ENCODE peak calls at places on chromosomes 16 and 17, in seven cellular contexts. One of them, this sample, is unnamed.

GRCh38 chr16:68642436-68643064 is 2.6 kb upstream of the CDH3 start:
- DNase-seq in IMR-90: no peak
- DNase-seq in heart left ventricle: no peak
- DNase-seq in ovary: peak; percentile 69
- DNase-seq in adrenal gland: no peak
- DNase-seq in uterus: peak; percentile 43
- DNase-seq in lower leg skin: no peak
- DNase-seq in this sample: no peak

GRCh38 chr17:18858567-18859245 is 775 bp downstream of the PRPSAP2 start:
- DNase-seq in IMR-90: no peak
- DNase-seq in heart left ventricle: no peak
- DNase-seq in ovary: no peak
- DNase-seq in adrenal gland: no peak
- DNase-seq in uterus: no peak
- DNase-seq in lower leg skin: no peak
- DNase-seq in this sample: no peak

GRCh38 chr16:66478733-66479511 is 51.8 kb downstream of the BEAN1 start:
- DNase-seq in IMR-90: peak; percentile 40
- DNase-seq in heart left ventricle: peak; percentile 80
- DNase-seq in ovary: peak; percentile 48
- DNase-seq in adrenal gland: peak; percentile 69
- DNase-seq in uterus: peak; percentile 69
- DNase-seq in lower leg skin: peak; percentile 75
- DNase-seq in this sample: peak; percentile 81

GRCh38 chr16:25256821-25257503 is 683 bp downstream of the ZKSCAN2 start:
- DNase-seq in IMR-90: peak; percentile 15
- DNase-seq in heart left ventricle: no peak
- DNase-seq in ovary: peak; percentile 7
- DNase-seq in adrenal gland: peak; percentile 18
- DNase-seq in uterus: no peak
- DNase-seq in lower leg skin: peak; percentile 15
- DNase-seq in this sample: peak; percentile 13

GRCh38 chr16:81505011-81505660 is 60.5 kb downstream of the CMIP start:
- DNase-seq in IMR-90: no peak
- DNase-seq in heart left ventricle: no peak
- DNase-seq in ovary: no peak
- DNase-seq in adrenal gland: no peak
- DNase-seq in uterus: no peak
- DNase-seq in lower leg skin: no peak
- DNase-seq in this sample: no peak

GRCh38 chr17:64420143-64420670 is 28.7 kb upstream of the MILR1 start:
- DNase-seq in IMR-90: peak; percentile 84
- DNase-seq in heart left ventricle: no peak
- DNase-seq in ovary: no peak
- DNase-seq in adrenal gland: peak; percentile 39
- DNase-seq in uterus: no peak
- DNase-seq in lower leg skin: no peak
- DNase-seq in this sample: peak; percentile 19

GRCh38 chr16:67857547-67858233 is 10.2 kb upstream of the CENPT start:
- DNase-seq in IMR-90: peak; percentile 92
- DNase-seq in heart left ventricle: no peak
- DNase-seq in ovary: no peak
- DNase-seq in adrenal gland: peak; percentile 95
- DNase-seq in uterus: peak; percentile 82
- DNase-seq in lower leg skin: peak; percentile 91
- DNase-seq in this sample: peak; percentile 83

GRCh38 chr17:29383687-29384086 is 6.5 kb upstream of the TAOK1 start:
- DNase-seq in IMR-90: peak; percentile 47
- DNase-seq in heart left ventricle: no peak
- DNase-seq in ovary: no peak
- DNase-seq in adrenal gland: no peak
- DNase-seq in uterus: no peak
- DNase-seq in lower leg skin: no peak
- DNase-seq in this sample: no peak

GRCh38 chr17:68356520-68356919 is 65.2 kb downstream of the ARSG start:
- DNase-seq in IMR-90: no peak
- DNase-seq in heart left ventricle: no peak
- DNase-seq in ovary: no peak
- DNase-seq in adrenal gland: no peak
- DNase-seq in uterus: no peak
- DNase-seq in lower leg skin: no peak
- DNase-seq in this sample: no peak

GRCh38 chr17:12745481-12745880 is 43.8 kb upstream of the ARHGAP44 start:
- DNase-seq in IMR-90: no peak
- DNase-seq in heart left ventricle: no peak
- DNase-seq in ovary: no peak
- DNase-seq in adrenal gland: no peak
- DNase-seq in uterus: no peak
- DNase-seq in lower leg skin: no peak
- DNase-seq in this sample: no peak

GRCh38 chr17:48795444-48796162 is 21.4 kb downstream of the TTLL6 start:
- DNase-seq in IMR-90: peak; percentile 81
- DNase-seq in heart left ventricle: no peak
- DNase-seq in ovary: no peak
- DNase-seq in adrenal gland: no peak
- DNase-seq in uterus: peak; percentile 55
- DNase-seq in lower leg skin: peak; percentile 33
- DNase-seq in this sample: no peak

GRCh38 chr17:3884188-3884587 is 8.7 kb downstream of the CAMKK1 start:
- DNase-seq in IMR-90: no peak
- DNase-seq in heart left ventricle: no peak
- DNase-seq in ovary: no peak
- DNase-seq in adrenal gland: no peak
- DNase-seq in uterus: no peak
- DNase-seq in lower leg skin: no peak
- DNase-seq in this sample: no peak

GRCh38 chr16:10945065-10945787 is 862 bp downstream of the CLEC16A start:
- DNase-seq in IMR-90: no peak
- DNase-seq in heart left ventricle: no peak
- DNase-seq in ovary: no peak
- DNase-seq in adrenal gland: no peak
- DNase-seq in uterus: no peak
- DNase-seq in lower leg skin: no peak
- DNase-seq in this sample: no peak

GRCh38 chr17:38871992-38872605 is 2.2 kb downstream of the LASP1 start:
- DNase-seq in IMR-90: no peak
- DNase-seq in heart left ventricle: peak; percentile 47
- DNase-seq in ovary: no peak
- DNase-seq in adrenal gland: no peak
- DNase-seq in uterus: no peak
- DNase-seq in lower leg skin: no peak
- DNase-seq in this sample: no peak

GRCh38 chr16:30069575-30070462 is 4.3 kb downstream of the ALDOA start:
- DNase-seq in IMR-90: no peak
- DNase-seq in heart left ventricle: peak; percentile 67
- DNase-seq in ovary: peak; percentile 53
- DNase-seq in adrenal gland: peak; percentile 52
- DNase-seq in uterus: peak; percentile 57
- DNase-seq in lower leg skin: no peak
- DNase-seq in this sample: no peak

GRCh38 chr17:17603178-17603894 is 11.8 kb upstream of the PEMT start:
- DNase-seq in IMR-90: no peak
- DNase-seq in heart left ventricle: peak; percentile 22
- DNase-seq in ovary: no peak
- DNase-seq in adrenal gland: no peak
- DNase-seq in uterus: no peak
- DNase-seq in lower leg skin: no peak
- DNase-seq in this sample: no peak

GRCh38 chr17:60091109-60091508 is 12.4 kb upstream of the HEATR6 start:
- DNase-seq in IMR-90: no peak
- DNase-seq in heart left ventricle: no peak
- DNase-seq in ovary: no peak
- DNase-seq in adrenal gland: no peak
- DNase-seq in uterus: no peak
- DNase-seq in lower leg skin: no peak
- DNase-seq in this sample: no peak

GRCh38 chr17:5501725-5502124 is 15.4 kb downstream of the MIS12 start:
- DNase-seq in IMR-90: no peak
- DNase-seq in heart left ventricle: no peak
- DNase-seq in ovary: no peak
- DNase-seq in adrenal gland: no peak
- DNase-seq in uterus: no peak
- DNase-seq in lower leg skin: no peak
- DNase-seq in this sample: no peak

GRCh38 chr17:5502552-5502951 is 16.2 kb downstream of the MIS12 start:
- DNase-seq in IMR-90: no peak
- DNase-seq in heart left ventricle: no peak
- DNase-seq in ovary: no peak
- DNase-seq in adrenal gland: no peak
- DNase-seq in uterus: no peak
- DNase-seq in lower leg skin: no peak
- DNase-seq in this sample: no peak

GRCh38 chr17:5499790-5500189 is 13.4 kb downstream of the MIS12 start:
- DNase-seq in IMR-90: no peak
- DNase-seq in heart left ventricle: no peak
- DNase-seq in ovary: peak; percentile 21
- DNase-seq in adrenal gland: no peak
- DNase-seq in uterus: no peak
- DNase-seq in lower leg skin: no peak
- DNase-seq in this sample: no peak

GRCh38 chr17:5500804-5501391 is 14.5 kb downstream of the MIS12 start:
- DNase-seq in IMR-90: peak; percentile 94
- DNase-seq in heart left ventricle: peak; percentile 84
- DNase-seq in ovary: peak; percentile 94
- DNase-seq in adrenal gland: peak; percentile 52
- DNase-seq in uterus: peak; percentile 88
- DNase-seq in lower leg skin: peak; percentile 28
- DNase-seq in this sample: peak; percentile 44

DNA sequence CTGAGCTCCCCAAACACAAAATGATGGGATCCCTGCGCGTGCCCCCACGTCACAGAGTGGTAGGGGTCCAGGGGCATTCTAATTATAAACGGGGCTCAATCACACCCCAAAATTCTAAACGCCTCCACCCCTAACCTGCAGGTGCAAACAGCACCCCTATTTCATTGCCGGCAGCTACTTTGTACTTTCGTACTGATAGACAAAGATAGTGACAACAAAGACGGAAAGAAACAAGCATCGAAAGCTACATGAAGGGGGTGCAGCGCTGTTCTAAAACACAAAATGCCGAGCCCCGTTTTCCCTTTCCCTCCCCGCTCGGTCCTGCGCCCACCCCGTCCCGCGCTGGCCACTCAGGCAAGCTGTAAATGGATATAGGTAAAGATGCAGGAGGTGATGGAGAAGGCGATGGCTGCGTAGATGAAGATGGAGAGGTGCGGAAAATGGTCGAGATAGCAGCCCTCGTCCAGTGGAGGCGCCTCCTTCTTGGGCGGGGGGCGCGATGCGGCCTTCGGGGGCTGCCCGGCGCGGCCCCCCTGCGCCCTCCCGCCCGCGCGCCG is 14.0 kb downstream of the MIS12 start:
- DNase-seq in IMR-90: peak; percentile 12
- DNase-seq in heart left ventricle: no peak
- DNase-seq in ovary: no peak
- DNase-seq in adrenal gland: no peak
- DNase-seq in uterus: no peak
- DNase-seq in lower leg skin: no peak
- DNase-seq in this sample: no peak
- H3K4me3 ChIP-seq in IMR-90: peak overlapping the region; percentile 91
- H3K4me3 ChIP-seq in heart left ventricle: peak overlapping the region; percentile 70
- H3K4me3 ChIP-seq in ovary: peak overlapping the region; percentile 59
- H3K4me3 ChIP-seq in adrenal gland: no peak overlapping the region
- H3K4me3 ChIP-seq in uterus: peak overlapping the region; percentile 63
- H3K4me3 ChIP-seq in lower leg skin: no peak overlapping the region
- H3K4me3 ChIP-seq in this sample: no peak overlapping the region

DNA sequence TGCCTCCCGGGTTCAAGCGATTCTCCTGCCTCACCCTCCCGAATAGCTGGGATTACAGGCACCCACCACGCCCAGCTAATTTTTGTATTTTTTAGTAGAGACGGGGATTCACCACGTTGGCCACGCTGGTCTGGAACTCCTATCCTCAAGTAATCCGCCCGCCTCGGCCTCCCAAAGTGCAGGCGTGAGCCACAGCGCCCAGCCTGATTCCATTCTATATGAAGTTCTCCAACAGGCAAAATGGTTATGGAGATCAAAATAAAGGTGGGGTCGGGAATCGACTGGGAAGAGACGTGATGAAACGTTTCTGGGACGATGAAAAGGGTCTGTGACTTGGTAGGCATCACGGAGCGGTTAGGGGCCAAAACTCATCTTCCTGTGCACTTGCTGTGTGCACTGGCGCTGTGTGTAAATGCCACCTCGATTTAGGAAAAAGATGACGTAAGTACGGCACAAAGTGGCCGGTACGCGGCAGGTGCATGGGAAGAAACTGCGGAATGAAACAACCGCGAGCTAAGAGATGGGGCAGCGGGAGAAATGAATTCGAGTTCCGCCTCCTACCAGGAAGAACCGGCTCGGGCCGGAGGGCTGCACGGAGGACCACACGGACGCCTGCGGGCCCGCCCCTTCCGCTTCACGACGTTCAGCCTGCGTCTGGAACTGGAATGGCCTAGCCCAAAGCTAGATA is 1.6 kb downstream of the TP53 start:
- DNase-seq in IMR-90: peak; percentile 92
- DNase-seq in heart left ventricle: peak; percentile 95
- DNase-seq in ovary: peak; percentile 90
- DNase-seq in adrenal gland: peak; percentile 93
- DNase-seq in uterus: peak; percentile 91
- DNase-seq in lower leg skin: peak; percentile 92
- DNase-seq in this sample: peak; percentile 94
- TF ChIP-seq POLR2A in IMR-90: no peak
- TF ChIP-seq POLR2A in heart left ventricle: no peak
- TF ChIP-seq POLR2A in ovary: peak; percentile 87
- TF ChIP-seq POLR2A in adrenal gland: no peak
- TF ChIP-seq POLR2A in uterus: peak; percentile 25
- TF ChIP-seq POLR2A in lower leg skin: no peak
- TF ChIP-seq POLR2A in this sample: peak; percentile 55

DNA sequence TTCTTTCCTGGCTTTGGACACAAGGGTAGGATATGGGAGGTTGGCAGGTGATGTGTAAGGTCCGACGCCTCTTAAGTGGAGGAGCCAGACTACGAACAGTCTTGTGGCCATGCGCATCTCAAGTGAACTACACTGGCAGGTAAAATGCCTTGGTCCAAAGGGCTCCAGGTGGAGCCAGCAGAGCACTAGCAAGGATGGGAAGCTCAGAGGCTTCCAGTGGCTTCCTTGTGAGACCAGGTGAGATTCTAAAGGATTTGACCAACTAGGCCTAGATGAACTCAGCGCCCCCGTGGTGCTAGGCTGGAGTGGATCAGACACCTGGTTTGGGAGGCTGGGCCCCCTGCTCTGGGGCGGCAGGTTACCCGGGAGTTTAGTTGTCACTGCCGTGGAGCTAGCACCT is 984 bp upstream of the RPS2 start:
- DNase-seq in IMR-90: no peak
- DNase-seq in heart left ventricle: no peak
- DNase-seq in ovary: no peak
- DNase-seq in adrenal gland: no peak
- DNase-seq in uterus: no peak
- DNase-seq in lower leg skin: no peak
- DNase-seq in this sample: no peak
- H3K4me3 ChIP-seq in IMR-90: peak overlapping the region; percentile 87
- H3K4me3 ChIP-seq in heart left ventricle: peak overlapping the region; percentile 99
- H3K4me3 ChIP-seq in ovary: peak overlapping the region; percentile 92
- H3K4me3 ChIP-seq in adrenal gland: peak overlapping the region; percentile 92
- H3K4me3 ChIP-seq in uterus: peak overlapping the region; percentile 81
- H3K4me3 ChIP-seq in lower leg skin: peak overlapping the region; percentile 78
- H3K4me3 ChIP-seq in this sample: peak overlapping the region; percentile 68

DNA sequence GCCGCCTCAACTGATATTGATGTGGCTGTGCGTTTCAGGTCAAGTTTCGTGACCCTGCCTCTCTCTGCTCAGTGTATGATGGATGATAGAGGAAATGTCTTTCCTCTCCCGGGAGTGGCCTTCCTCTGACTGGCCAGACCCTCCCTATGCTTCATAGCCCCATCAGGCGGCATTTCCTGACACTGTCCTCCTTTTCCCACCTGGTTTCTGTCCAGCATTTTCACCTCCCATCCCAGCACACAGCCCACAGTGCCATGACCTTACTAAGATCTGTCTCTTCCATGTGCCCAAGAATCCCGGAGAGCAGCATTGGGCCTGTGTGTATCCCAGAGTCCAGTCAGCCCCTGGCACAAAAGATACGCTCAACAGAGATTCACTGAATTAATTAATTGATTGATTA is 184.2 kb downstream of the CCT6B start:
- DNase-seq in IMR-90: no peak
- DNase-seq in heart left ventricle: no peak
- DNase-seq in ovary: no peak
- DNase-seq in adrenal gland: no peak
- DNase-seq in uterus: no peak
- DNase-seq in lower leg skin: no peak
- DNase-seq in this sample: no peak
- TF ChIP-seq POLR2A in IMR-90: no peak
- TF ChIP-seq POLR2A in heart left ventricle: no peak
- TF ChIP-seq POLR2A in ovary: no peak
- TF ChIP-seq POLR2A in adrenal gland: no peak
- TF ChIP-seq POLR2A in uterus: no peak
- TF ChIP-seq POLR2A in lower leg skin: no peak
- TF ChIP-seq POLR2A in this sample: no peak

This sample was measured in body of pancreas.